ENCODE peak calls at places on chromosomes 4 and X, in five cellular contexts. F is H54, U is right atrium auricular region, D is PC-3, Q is T-cell. L is an unnamed sample.

GRCh38 chrX:101452051-101452450 is 33.2 kb upstream of the ARMCX4 start:
- DNase-seq in F (no peak), U (no peak), D (no peak), Q (no peak), L (no peak)

GRCh38 chrX:67780694-67781109 is 236.9 kb downstream of the AR start:
- DNase-seq in F (peak; percentile 42), U (peak; percentile 82), D (peak; percentile 2), Q (no peak), L (no peak)

GRCh38 chr4:6331018-6331417 is 61.4 kb downstream of the WFS1 start:
- DNase-seq in F (peak; percentile 39), U (no peak), D (peak; percentile 47), Q (no peak), L (no peak)

GRCh38 chr4:84220990-84221389 is 278.1 kb downstream of the NKX6-1 start:
- DNase-seq in F (no peak), U (no peak), D (no peak), Q (no peak), L (no peak)

GRCh38 chr4:18937746-18938145 is 916.2 kb upstream of the LCORL start:
- DNase-seq in F (no peak), U (no peak), D (no peak), Q (no peak), L (no peak)

GRCh38 chrX:38701073-38701472 is 100.2 kb upstream of the MID1IP1 start:
- DNase-seq in F (no peak), U (no peak), D (no peak), Q (no peak), L (no peak)

GRCh38 chr4:955161-955921 is 18.0 kb downstream of the DGKQ start:
- DNase-seq in F (no peak), U (no peak), D (no peak), Q (no peak), L (no peak)

GRCh38 chr4:40177591-40177990 is 19.2 kb upstream of the RHOH start:
- DNase-seq in F (no peak), U (no peak), D (no peak), Q (no peak), L (no peak)

GRCh38 chrX:140776320-140776719 is 66.8 kb downstream of the LINC00632 start:
- DNase-seq in F (no peak), U (no peak), D (no peak), Q (no peak), L (no peak)

GRCh38 chr4:38894340-38894982 is 26.9 kb downstream of the FAM114A1 start:
- DNase-seq in F (no peak), U (no peak), D (peak; percentile 39), Q (no peak), L (no peak)

GRCh38 chr4:95572304-95572991 is 23.7 kb upstream of the UNC5C start:
- DNase-seq in F (no peak), U (peak; percentile 67), D (peak; percentile 72), Q (no peak), L (no peak)